ENCODE peak calls at places on chromosomes 5 and 9, in eight cellular contexts. I, L, Y, F, O, D, R and N are unnamed samples.

GRCh38 chr5:16788957-16789356 is 147.1 kb downstream of the MYO10 start:
- DNase-seq in I (no peak), L (no peak), Y (no peak), F (no peak), O (no peak), D (no peak), R (no peak), N (no peak)

GRCh38 chr9:136525841-136526499 is 19.9 kb downstream of the NOTCH1 start:
- DNase-seq in I (peak), L (no peak), Y (no peak), F (no peak), O (no peak), D (no peak), R (peak), N (no peak)

GRCh38 chr9:100601216-100601615 is 23.3 kb downstream of the CAVIN4 start:
- DNase-seq in I (no peak), L (no peak), Y (no peak), F (peak), O (peak), D (peak), R (peak), N (no peak)

GRCh38 chr9:37619806-37620205 is 27.4 kb upstream of the TOMM5 start:
- DNase-seq in I (no peak), L (no peak), Y (no peak), F (no peak), O (no peak), D (no peak), R (no peak), N (no peak)

GRCh38 chr9:131736440-131736839 is 3.4 kb downstream of the RAPGEF1 start:
- DNase-seq in I (no peak), L (no peak), Y (no peak), F (no peak), O (no peak), D (peak), R (no peak), N (no peak)

GRCh38 chr5:145787996-145788395 is 47.1 kb downstream of the PRELID2 start:
- DNase-seq in I (no peak), L (no peak), Y (no peak), F (no peak), O (no peak), D (no peak), R (no peak), N (no peak)

GRCh38 chr5:27020965-27021364 is 17.4 kb downstream of the CDH9 start:
- DNase-seq in I (no peak), L (no peak), Y (no peak), F (peak), O (no peak), D (no peak), R (no peak), N (no peak)

GRCh38 chr5:95715799-95716461 is 15.2 kb upstream of the RHOBTB3 start:
- DNase-seq in I (no peak), L (no peak), Y (no peak), F (peak), O (peak), D (peak), R (no peak), N (peak)

GRCh38 chr9:86072393-86073016 is 26.9 kb downstream of the GOLM1 start:
- DNase-seq in I (no peak), L (no peak), Y (peak), F (no peak), O (no peak), D (no peak), R (no peak), N (no peak)

GRCh38 chr5:30605693-30606268 is 587.7 kb upstream of the CDH6 start:
- DNase-seq in I (no peak), L (no peak), Y (no peak), F (no peak), O (no peak), D (no peak), R (no peak), N (no peak)

GRCh38 chr5:19853616-19854240 is 134.3 kb downstream of the CDH18 start:
- DNase-seq in I (no peak), L (no peak), Y (no peak), F (peak), O (no peak), D (no peak), R (no peak), N (no peak)

GRCh38 chr5:1007681-1008450 is 736 bp upstream of the NKD2 start:
- DNase-seq in I (peak), L (peak), Y (no peak), F (no peak), O (no peak), D (no peak), R (peak), N (no peak)

GRCh38 chr5:133993152-133993548 is 11.6 kb downstream of the VDAC1 start:
- DNase-seq in I (no peak), L (no peak), Y (no peak), F (no peak), O (no peak), D (no peak), R (no peak), N (no peak)

GRCh38 chr9:125472926-125473701 is 211.5 kb downstream of the GAPVD1 start:
- DNase-seq in I (no peak), L (no peak), Y (peak), F (no peak), O (no peak), D (no peak), R (no peak), N (no peak)

GRCh38 chr5:143525176-143525575 is 121.7 kb upstream of the NR3C1 start:
- DNase-seq in I (no peak), L (no peak), Y (no peak), F (no peak), O (no peak), D (no peak), R (no peak), N (no peak)

GRCh38 chr5:58410441-58410840 is 49.4 kb downstream of the PLK2 start:
- DNase-seq in I (no peak), L (no peak), Y (peak), F (peak), O (no peak), D (no peak), R (no peak), N (no peak)

GRCh38 chr9:136053757-136054142 is 41.3 kb downstream of the NACC2 start:
- DNase-seq in I (no peak), L (peak), Y (no peak), F (no peak), O (no peak), D (no peak), R (no peak), N (no peak)

GRCh38 chr5:142977363-142978051 is 207.3 kb downstream of the ARHGAP26 start:
- DNase-seq in I (no peak), L (no peak), Y (no peak), F (peak), O (no peak), D (peak), R (no peak), N (peak)

GRCh38 chr5:52827815-52828214 is 40.1 kb downstream of the ITGA1 start:
- DNase-seq in I (no peak), L (no peak), Y (no peak), F (no peak), O (no peak), D (no peak), R (no peak), N (no peak)

GRCh38 chr9:79224672-79225433 is 346.9 kb upstream of the TLE4 start:
- DNase-seq in I (no peak), L (no peak), Y (peak), F (peak), O (no peak), D (no peak), R (no peak), N (no peak)

GRCh38 chr5:95876782-95877181 is 54.3 kb upstream of the GLRX start:
- DNase-seq in I (no peak), L (no peak), Y (no peak), F (no peak), O (no peak), D (no peak), R (no peak), N (no peak)

GRCh38 chr9:78552802-78553201 is 255.9 kb downstream of the PSAT1 start:
- DNase-seq in I (no peak), L (no peak), Y (no peak), F (no peak), O (no peak), D (no peak), R (no peak), N (no peak)

GRCh38 chr9:76894198-76894597 is 11.7 kb downstream of the PRUNE2 start:
- DNase-seq in I (no peak), L (no peak), Y (no peak), F (no peak), O (no peak), D (no peak), R (no peak), N (no peak)

GRCh38 chr5:138647794-138648193 is 72.6 kb upstream of the HSPA9 start:
- DNase-seq in I (no peak), L (peak), Y (no peak), F (no peak), O (no peak), D (no peak), R (no peak), N (no peak)

GRCh38 chr9:132141948-132142594 is 19.8 kb upstream of the NTNG2 start:
- DNase-seq in I (no peak), L (no peak), Y (no peak), F (peak), O (no peak), D (no peak), R (no peak), N (no peak)

GRCh38 chr9:113808391-113809191 is 67.5 kb upstream of the ZNF618 start:
- DNase-seq in I (no peak), L (no peak), Y (peak), F (peak), O (no peak), D (no peak), R (peak), N (no peak)

GRCh38 chr5:129912601-129913000 is 8.3 kb downstream of the CHSY3 start:
- DNase-seq in I (no peak), L (no peak), Y (no peak), F (no peak), O (no peak), D (no peak), R (no peak), N (no peak)

GRCh38 chr9:120396926-120397325 is 183.0 kb downstream of the CDK5RAP2 start:
- DNase-seq in I (no peak), L (no peak), Y (no peak), F (no peak), O (no peak), D (no peak), R (no peak), N (no peak)

GRCh38 chr9:23821400-23822181 is 4.4 kb downstream of the ELAVL2 start:
- DNase-seq in I (no peak), L (peak), Y (no peak), F (peak), O (no peak), D (no peak), R (peak), N (no peak)

GRCh38 chr5:83430130-83431010 is 41.2 kb upstream of the VCAN start:
- DNase-seq in I (peak), L (no peak), Y (no peak), F (peak), O (no peak), D (peak), R (peak), N (no peak)

GRCh38 chr5:87300744-87301143 is 33.1 kb downstream of the RASA1 start:
- DNase-seq in I (no peak), L (no peak), Y (peak), F (peak), O (no peak), D (no peak), R (no peak), N (no peak)

GRCh38 chr9:131833906-131834305 is 94.0 kb upstream of the RAPGEF1 start:
- DNase-seq in I (no peak), L (no peak), Y (no peak), F (no peak), O (no peak), D (no peak), R (no peak), N (no peak)

GRCh38 chr5:72517961-72518690 is 10.9 kb upstream of the ZNF366 start:
- DNase-seq in I (no peak), L (no peak), Y (no peak), F (no peak), O (no peak), D (peak), R (no peak), N (no peak)

GRCh38 chr5:56270058-56270457 is 36.9 kb upstream of the ANKRD55 start:
- DNase-seq in I (no peak), L (no peak), Y (no peak), F (no peak), O (no peak), D (peak), R (no peak), N (no peak)

GRCh38 chr5:4551034-4551433 is 589.1 kb upstream of the ADAMTS16 start:
- DNase-seq in I (no peak), L (no peak), Y (no peak), F (no peak), O (no peak), D (no peak), R (no peak), N (no peak)

GRCh38 chr5:129474544-129474943 is 14.4 kb downstream of the ADAMTS19 start:
- DNase-seq in I (no peak), L (no peak), Y (no peak), F (no peak), O (no peak), D (no peak), R (no peak), N (no peak)

DNA sequence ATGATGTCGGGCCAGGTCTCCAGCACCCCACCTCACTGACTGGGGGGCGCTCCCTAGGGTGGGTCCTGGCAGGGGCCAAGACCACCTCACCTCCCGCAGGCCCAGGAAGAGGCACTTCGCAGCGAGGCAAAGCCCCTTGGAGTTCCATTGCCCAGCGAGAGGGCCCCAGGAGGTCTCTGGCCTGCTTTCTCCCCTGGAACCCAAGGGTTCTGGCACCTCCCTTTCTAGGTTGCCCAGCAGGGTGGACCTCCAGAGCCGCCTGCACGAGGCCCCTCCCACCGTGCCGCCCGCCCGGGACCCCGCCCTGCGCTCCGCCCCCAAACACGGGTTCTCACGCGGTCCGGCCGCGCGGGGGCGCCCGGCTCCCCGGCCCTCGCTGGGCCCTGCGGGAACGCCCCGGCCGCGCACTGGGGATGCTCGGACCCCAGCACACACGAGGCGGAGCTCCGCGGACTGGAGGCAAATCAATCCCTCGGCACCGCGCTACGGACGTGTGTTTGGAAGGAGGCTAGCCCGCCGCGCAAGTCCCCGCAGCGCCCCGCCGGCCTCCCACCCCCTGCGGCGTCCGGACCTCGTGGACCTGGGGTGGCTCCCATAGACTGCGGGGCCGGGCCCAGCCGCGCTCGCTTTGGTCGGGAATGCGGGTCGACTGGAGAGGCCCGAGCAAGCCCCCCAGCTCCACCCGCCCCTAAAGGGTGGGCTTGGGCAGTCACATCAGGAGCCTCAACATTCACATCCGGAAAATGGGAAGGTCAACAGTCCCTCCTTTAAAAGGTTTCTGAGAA is 99.5 kb upstream of the LMX1B start:
- DNase-seq in I (peak), L (peak), Y (no peak), F (peak), O (peak), D (no peak), R (peak), N (peak)
- TF ChIP-seq CTCF in I (peak), L (peak), Y (peak), F (peak), O (peak), D (peak), R (peak), N (peak)

GRCh38 chr9:21995652-21996275 is 1.2 kb downstream of the CDKN2B-AS1 start:
- DNase-seq in I (no peak), L (peak), Y (no peak), F (no peak), O (peak), D (peak), R (peak), N (peak)

GRCh38 chr9:21994526-21994995 is at the start of gene CDKN2B-AS1:
- DNase-seq in I (no peak), L (peak), Y (no peak), F (peak), O (peak), D (peak), R (peak), N (peak)

GRCh38 chr9:21993893-21994525 is at the start of gene CDKN2A:
- DNase-seq in I (no peak), L (peak), Y (no peak), F (no peak), O (peak), D (peak), R (peak), N (peak)

GRCh38 chr9:21996438-21996837 is 1.8 kb downstream of the CDKN2B-AS1 start:
- DNase-seq in I (no peak), L (no peak), Y (no peak), F (no peak), O (no peak), D (no peak), R (no peak), N (no peak)

GRCh38 chr9:21994996-21995651 is 533 bp downstream of the CDKN2B-AS1 start:
- DNase-seq in I (no peak), L (peak), Y (no peak), F (peak), O (peak), D (peak), R (peak), N (peak)
- TF ChIP-seq CTCF in I (peak), L (no peak), Y (no peak), F (no peak), O (no peak), D (no peak), R (no peak), N (no peak)

GRCh38 chr5:139839918-139840317 is 44.3 kb downstream of the PSD2 start:
- DNase-seq in I (no peak), L (peak), Y (no peak), F (no peak), O (no peak), D (no peak), R (no peak), N (no peak)

GRCh38 chr5:139843991-139844390 is 48.4 kb downstream of the PSD2 start:
- DNase-seq in I (no peak), L (no peak), Y (no peak), F (no peak), O (no peak), D (peak), R (no peak), N (no peak)

GRCh38 chr5:139839416-139839815 is 43.8 kb downstream of the PSD2 start:
- DNase-seq in I (no peak), L (peak), Y (no peak), F (no peak), O (no peak), D (no peak), R (no peak), N (no peak)

GRCh38 chr5:139842321-139842720 is 46.7 kb downstream of the PSD2 start:
- DNase-seq in I (no peak), L (no peak), Y (no peak), F (no peak), O (no peak), D (no peak), R (no peak), N (no peak)

DNA sequence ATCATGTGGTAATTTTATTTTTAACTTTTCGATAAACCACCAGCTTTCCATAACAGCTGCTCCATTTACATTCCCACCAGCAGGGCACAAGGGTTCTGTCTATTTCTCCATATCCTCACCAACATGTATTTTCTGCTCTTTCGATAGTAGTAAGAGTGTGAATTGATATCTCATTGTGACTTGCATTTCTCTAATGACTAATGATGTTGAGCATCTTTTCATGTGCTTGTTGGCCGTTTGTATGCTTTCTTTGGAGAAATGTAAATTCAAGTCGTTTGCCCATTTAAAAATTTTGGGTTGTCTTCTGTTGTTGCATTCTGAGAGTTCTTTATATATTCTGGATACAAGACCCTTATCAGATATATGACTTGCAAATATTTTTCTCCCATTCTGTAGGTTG is 45.9 kb downstream of the PSD2 start:
- DNase-seq in I (no peak), L (no peak), Y (no peak), F (no peak), O (no peak), D (no peak), R (no peak), N (no peak)
- TF ChIP-seq CTCF in I (no peak), L (no peak), Y (no peak), F (no peak), O (no peak), D (no peak), R (no peak), N (no peak)

GRCh38 chr9:103078581-103078980 is 83.4 kb downstream of the CYLC2 start:
- DNase-seq in I (no peak), L (no peak), Y (no peak), F (peak), O (no peak), D (no peak), R (no peak), N (no peak)
- TF ChIP-seq CTCF in I (no peak), L (no peak), Y (no peak), F (peak), O (no peak), D (no peak), R (no peak), N (no peak)

DNA sequence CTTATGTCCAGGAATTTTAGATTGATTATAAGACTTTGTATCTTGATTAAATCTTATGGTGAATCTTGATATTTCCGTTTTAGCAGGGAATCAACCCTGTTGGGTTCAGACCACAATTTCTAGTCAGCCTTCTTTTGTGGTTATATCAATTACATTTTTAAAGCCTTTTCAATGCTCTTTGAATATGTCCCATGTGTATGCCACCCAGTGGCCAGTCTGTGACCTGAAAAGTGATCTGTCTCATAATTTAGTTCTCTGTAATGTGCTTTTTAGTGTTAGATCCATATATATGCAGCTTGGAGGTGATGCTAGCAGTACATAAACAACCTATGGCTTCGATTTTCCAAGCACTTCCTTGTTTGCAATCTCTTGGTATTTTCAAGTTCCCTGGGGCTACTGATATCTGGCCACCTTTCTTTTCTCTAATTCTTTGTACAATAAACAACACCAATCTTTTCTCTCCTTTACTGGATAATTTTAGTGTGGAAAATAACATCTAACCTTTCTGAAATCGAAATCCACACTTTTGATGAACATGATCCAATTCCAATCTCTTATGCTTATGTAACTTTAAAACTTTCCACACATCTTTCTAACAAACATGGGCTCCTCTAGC is 28.8 kb downstream of the PDE8B start:
- DNase-seq in I (no peak), L (no peak), Y (no peak), F (peak), O (no peak), D (peak), R (no peak), N (no peak)
- TF ChIP-seq CTCF in I (peak), L (no peak), Y (peak), F (peak), O (peak), D (peak), R (no peak), N (no peak)

DNA sequence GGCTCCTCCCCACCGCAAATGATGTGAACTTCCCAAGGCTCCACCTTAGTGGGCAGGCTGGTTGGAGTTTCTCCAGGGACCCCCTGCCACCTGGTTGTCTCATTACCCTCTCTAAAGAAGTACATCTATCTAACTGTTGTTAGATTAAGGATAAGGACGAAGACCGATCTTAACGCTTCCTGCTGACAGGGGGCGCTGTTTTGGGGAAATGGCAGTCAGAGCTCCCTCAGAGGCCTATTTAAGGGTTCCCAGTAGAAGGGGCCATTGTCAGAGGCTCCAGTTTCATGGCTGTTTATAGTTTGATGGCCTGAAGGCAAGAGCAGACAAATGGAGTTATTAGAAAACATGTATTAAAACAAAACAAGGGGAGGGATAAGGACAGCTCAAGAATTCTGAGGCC is 100.1 kb downstream of the SPEF2 start:
- DNase-seq in I (no peak), L (no peak), Y (no peak), F (no peak), O (no peak), D (no peak), R (no peak), N (no peak)
- TF ChIP-seq CTCF in I (no peak), L (no peak), Y (no peak), F (no peak), O (peak), D (no peak), R (no peak), N (no peak)